ENCODE peak calls at places on chromosomes 4 and X, in ten cellular contexts. One of them, this sample, is unnamed.

GRCh38 chrX:108139303-108139702 is 47.7 kb downstream of the ATG4A start:
- DNase-seq in stimulated activated CD8-positive, alpha-beta memory T cell treated with anti-CD3 and anti-CD28 coated beads, Interleukin-15, amount 100 ng/mL, for 24 hours: no peak
- DNase-seq in substantia nigra: no peak
- DNase-seq in NCI-H2029: no peak
- DNase-seq in suprapubic skin: no peak
- DNase-seq in GDM1: no peak
- DNase-seq in left kidney: no peak
- DNase-seq in Calu3: peak; percentile 3
- DNase-seq in AML-193: no peak
- DNase-seq in activated T-cell treated with anti-CD3 and anti-CD28 coated beads for 1 hour: no peak
- DNase-seq in this sample: no peak

GRCh38 chr4:112523008-112523440 is 7.0 kb upstream of the NEUROG2 start:
- DNase-seq in NCI-H2029: no peak
- DNase-seq in Calu3: peak; percentile 9
- DNase-seq in suprapubic skin: no peak
- DNase-seq in left kidney: peak; percentile 61
- DNase-seq in AML-193: no peak
- DNase-seq in stimulated activated CD8-positive, alpha-beta memory T cell treated with anti-CD3 and anti-CD28 coated beads, Interleukin-15, amount 100 ng/mL, for 24 hours: no peak
- DNase-seq in activated T-cell treated with anti-CD3 and anti-CD28 coated beads for 1 hour: no peak
- DNase-seq in substantia nigra: no peak
- DNase-seq in GDM1: no peak
- DNase-seq in this sample: peak; percentile 73

GRCh38 chrX:1472975-1473374 is 20.3 kb upstream of the ASMTL start:
- DNase-seq in stimulated activated CD8-positive, alpha-beta memory T cell treated with anti-CD3 and anti-CD28 coated beads, Interleukin-15, amount 100 ng/mL, for 24 hours: no peak
- DNase-seq in suprapubic skin: peak; percentile 29
- DNase-seq in substantia nigra: no peak
- DNase-seq in NCI-H2029: no peak
- DNase-seq in Calu3: no peak
- DNase-seq in activated T-cell treated with anti-CD3 and anti-CD28 coated beads for 1 hour: no peak
- DNase-seq in left kidney: no peak
- DNase-seq in AML-193: no peak
- DNase-seq in GDM1: no peak
- DNase-seq in this sample: no peak

GRCh38 chr4:147837435-147837834 is 105.5 kb downstream of the ARHGAP10 start:
- DNase-seq in Calu3: no peak
- DNase-seq in NCI-H2029: no peak
- DNase-seq in AML-193: no peak
- DNase-seq in stimulated activated CD8-positive, alpha-beta memory T cell treated with anti-CD3 and anti-CD28 coated beads, Interleukin-15, amount 100 ng/mL, for 24 hours: no peak
- DNase-seq in left kidney: no peak
- DNase-seq in activated T-cell treated with anti-CD3 and anti-CD28 coated beads for 1 hour: no peak
- DNase-seq in suprapubic skin: no peak
- DNase-seq in GDM1: no peak
- DNase-seq in substantia nigra: no peak
- DNase-seq in this sample: no peak

GRCh38 chr4:83128235-83128929 is 13.9 kb upstream of the PLAC8 start:
- DNase-seq in left kidney: no peak
- DNase-seq in activated T-cell treated with anti-CD3 and anti-CD28 coated beads for 1 hour: no peak
- DNase-seq in GDM1: no peak
- DNase-seq in suprapubic skin: no peak
- DNase-seq in stimulated activated CD8-positive, alpha-beta memory T cell treated with anti-CD3 and anti-CD28 coated beads, Interleukin-15, amount 100 ng/mL, for 24 hours: no peak
- DNase-seq in NCI-H2029: no peak
- DNase-seq in AML-193: peak; percentile 95
- DNase-seq in substantia nigra: no peak
- DNase-seq in Calu3: no peak
- DNase-seq in this sample: no peak

GRCh38 chrX:71315917-71316316 is 14.4 kb downstream of the ITGB1BP2 start:
- DNase-seq in GDM1: no peak
- DNase-seq in stimulated activated CD8-positive, alpha-beta memory T cell treated with anti-CD3 and anti-CD28 coated beads, Interleukin-15, amount 100 ng/mL, for 24 hours: no peak
- DNase-seq in left kidney: no peak
- DNase-seq in NCI-H2029: no peak
- DNase-seq in suprapubic skin: no peak
- DNase-seq in activated T-cell treated with anti-CD3 and anti-CD28 coated beads for 1 hour: no peak
- DNase-seq in Calu3: no peak
- DNase-seq in AML-193: no peak
- DNase-seq in substantia nigra: no peak
- DNase-seq in this sample: no peak

GRCh38 chr4:25951390-25951952 is 37.5 kb downstream of the SMIM20 start:
- DNase-seq in substantia nigra: no peak
- DNase-seq in NCI-H2029: no peak
- DNase-seq in left kidney: peak; percentile 58
- DNase-seq in activated T-cell treated with anti-CD3 and anti-CD28 coated beads for 1 hour: no peak
- DNase-seq in suprapubic skin: no peak
- DNase-seq in AML-193: no peak
- DNase-seq in stimulated activated CD8-positive, alpha-beta memory T cell treated with anti-CD3 and anti-CD28 coated beads, Interleukin-15, amount 100 ng/mL, for 24 hours: no peak
- DNase-seq in GDM1: no peak
- DNase-seq in Calu3: no peak
- DNase-seq in this sample: no peak

GRCh38 chr4:57103051-57103450 is 7.1 kb downstream of the IGFBP7 start:
- DNase-seq in AML-193: no peak
- DNase-seq in substantia nigra: no peak
- DNase-seq in NCI-H2029: no peak
- DNase-seq in GDM1: no peak
- DNase-seq in Calu3: no peak
- DNase-seq in left kidney: peak; percentile 37
- DNase-seq in stimulated activated CD8-positive, alpha-beta memory T cell treated with anti-CD3 and anti-CD28 coated beads, Interleukin-15, amount 100 ng/mL, for 24 hours: no peak
- DNase-seq in suprapubic skin: no peak
- DNase-seq in activated T-cell treated with anti-CD3 and anti-CD28 coated beads for 1 hour: no peak
- DNase-seq in this sample: no peak

GRCh38 chr4:19348746-19349145 is 903.0 kb upstream of the SLIT2 start:
- DNase-seq in substantia nigra: no peak
- DNase-seq in activated T-cell treated with anti-CD3 and anti-CD28 coated beads for 1 hour: no peak
- DNase-seq in suprapubic skin: no peak
- DNase-seq in left kidney: no peak
- DNase-seq in stimulated activated CD8-positive, alpha-beta memory T cell treated with anti-CD3 and anti-CD28 coated beads, Interleukin-15, amount 100 ng/mL, for 24 hours: no peak
- DNase-seq in Calu3: no peak
- DNase-seq in NCI-H2029: no peak
- DNase-seq in AML-193: no peak
- DNase-seq in GDM1: no peak
- DNase-seq in this sample: no peak

GRCh38 chr4:1249731-1250526 is 999 bp upstream of the CTBP1 start:
- DNase-seq in NCI-H2029: no peak
- DNase-seq in AML-193: peak; percentile 9
- DNase-seq in suprapubic skin: peak; percentile 78
- DNase-seq in left kidney: no peak
- DNase-seq in GDM1: no peak
- DNase-seq in substantia nigra: no peak
- DNase-seq in stimulated activated CD8-positive, alpha-beta memory T cell treated with anti-CD3 and anti-CD28 coated beads, Interleukin-15, amount 100 ng/mL, for 24 hours: peak; percentile 29
- DNase-seq in activated T-cell treated with anti-CD3 and anti-CD28 coated beads for 1 hour: peak; percentile 28
- DNase-seq in Calu3: no peak
- DNase-seq in this sample: peak; percentile 78

GRCh38 chr4:72312032-72312650 is 256.9 kb downstream of the ADAMTS3 start:
- DNase-seq in GDM1: no peak
- DNase-seq in activated T-cell treated with anti-CD3 and anti-CD28 coated beads for 1 hour: no peak
- DNase-seq in left kidney: no peak
- DNase-seq in substantia nigra: peak; percentile 54
- DNase-seq in stimulated activated CD8-positive, alpha-beta memory T cell treated with anti-CD3 and anti-CD28 coated beads, Interleukin-15, amount 100 ng/mL, for 24 hours: no peak
- DNase-seq in suprapubic skin: peak; percentile 78
- DNase-seq in Calu3: peak; percentile 41
- DNase-seq in AML-193: no peak
- DNase-seq in NCI-H2029: no peak
- DNase-seq in this sample: no peak

GRCh38 chr4:123120473-123120872 is 198.1 kb upstream of the NUDT6 start:
- DNase-seq in Calu3: no peak
- DNase-seq in GDM1: no peak
- DNase-seq in activated T-cell treated with anti-CD3 and anti-CD28 coated beads for 1 hour: no peak
- DNase-seq in stimulated activated CD8-positive, alpha-beta memory T cell treated with anti-CD3 and anti-CD28 coated beads, Interleukin-15, amount 100 ng/mL, for 24 hours: no peak
- DNase-seq in NCI-H2029: no peak
- DNase-seq in left kidney: no peak
- DNase-seq in substantia nigra: no peak
- DNase-seq in AML-193: no peak
- DNase-seq in suprapubic skin: no peak
- DNase-seq in this sample: no peak

GRCh38 chr4:39324446-39324845 is 41.7 kb downstream of the RFC1 start:
- DNase-seq in left kidney: no peak
- DNase-seq in suprapubic skin: no peak
- DNase-seq in NCI-H2029: no peak
- DNase-seq in Calu3: no peak
- DNase-seq in substantia nigra: no peak
- DNase-seq in stimulated activated CD8-positive, alpha-beta memory T cell treated with anti-CD3 and anti-CD28 coated beads, Interleukin-15, amount 100 ng/mL, for 24 hours: no peak
- DNase-seq in GDM1: no peak
- DNase-seq in activated T-cell treated with anti-CD3 and anti-CD28 coated beads for 1 hour: no peak
- DNase-seq in AML-193: no peak
- DNase-seq in this sample: no peak

GRCh38 chrX:110569506-110569905 is 210.9 kb downstream of the RTL9 start:
- DNase-seq in GDM1: no peak
- DNase-seq in Calu3: no peak
- DNase-seq in AML-193: no peak
- DNase-seq in left kidney: no peak
- DNase-seq in substantia nigra: no peak
- DNase-seq in activated T-cell treated with anti-CD3 and anti-CD28 coated beads for 1 hour: no peak
- DNase-seq in suprapubic skin: no peak
- DNase-seq in stimulated activated CD8-positive, alpha-beta memory T cell treated with anti-CD3 and anti-CD28 coated beads, Interleukin-15, amount 100 ng/mL, for 24 hours: no peak
- DNase-seq in NCI-H2029: no peak
- DNase-seq in this sample: no peak

GRCh38 chr4:140691369-140691768 is 64.8 kb downstream of the TBC1D9 start:
- DNase-seq in GDM1: no peak
- DNase-seq in NCI-H2029: peak; percentile 61
- DNase-seq in left kidney: no peak
- DNase-seq in activated T-cell treated with anti-CD3 and anti-CD28 coated beads for 1 hour: no peak
- DNase-seq in Calu3: no peak
- DNase-seq in AML-193: no peak
- DNase-seq in stimulated activated CD8-positive, alpha-beta memory T cell treated with anti-CD3 and anti-CD28 coated beads, Interleukin-15, amount 100 ng/mL, for 24 hours: no peak
- DNase-seq in suprapubic skin: no peak
- DNase-seq in substantia nigra: no peak
- DNase-seq in this sample: no peak

GRCh38 chrX:95628796-95629195 is 1055.8 kb upstream of the DIAPH2 start:
- DNase-seq in GDM1: no peak
- DNase-seq in left kidney: no peak
- DNase-seq in stimulated activated CD8-positive, alpha-beta memory T cell treated with anti-CD3 and anti-CD28 coated beads, Interleukin-15, amount 100 ng/mL, for 24 hours: no peak
- DNase-seq in activated T-cell treated with anti-CD3 and anti-CD28 coated beads for 1 hour: no peak
- DNase-seq in substantia nigra: no peak
- DNase-seq in AML-193: no peak
- DNase-seq in NCI-H2029: no peak
- DNase-seq in suprapubic skin: no peak
- DNase-seq in Calu3: no peak
- DNase-seq in this sample: no peak

GRCh38 chrX:136754641-136755040 is 26.1 kb downstream of the ARHGEF6 start:
- DNase-seq in NCI-H2029: peak; percentile 7
- DNase-seq in left kidney: peak; percentile 1
- DNase-seq in AML-193: peak; percentile 32
- DNase-seq in stimulated activated CD8-positive, alpha-beta memory T cell treated with anti-CD3 and anti-CD28 coated beads, Interleukin-15, amount 100 ng/mL, for 24 hours: no peak
- DNase-seq in Calu3: no peak
- DNase-seq in suprapubic skin: no peak
- DNase-seq in activated T-cell treated with anti-CD3 and anti-CD28 coated beads for 1 hour: no peak
- DNase-seq in substantia nigra: peak; percentile 10
- DNase-seq in GDM1: peak; percentile 64
- DNase-seq in this sample: no peak

GRCh38 chr4:2794707-2795557 is 2.0 kb downstream of the SH3BP2 start:
- DNase-seq in stimulated activated CD8-positive, alpha-beta memory T cell treated with anti-CD3 and anti-CD28 coated beads, Interleukin-15, amount 100 ng/mL, for 24 hours: no peak
- DNase-seq in activated T-cell treated with anti-CD3 and anti-CD28 coated beads for 1 hour: no peak
- DNase-seq in AML-193: peak; percentile 44
- DNase-seq in suprapubic skin: peak; percentile 83
- DNase-seq in substantia nigra: no peak
- DNase-seq in NCI-H2029: no peak
- DNase-seq in Calu3: no peak
- DNase-seq in GDM1: no peak
- DNase-seq in left kidney: no peak
- DNase-seq in this sample: no peak

GRCh38 chr4:113684534-113685091 is 76.9 kb downstream of the CAMK2D start:
- DNase-seq in AML-193: no peak
- DNase-seq in activated T-cell treated with anti-CD3 and anti-CD28 coated beads for 1 hour: no peak
- DNase-seq in GDM1: no peak
- DNase-seq in NCI-H2029: no peak
- DNase-seq in suprapubic skin: no peak
- DNase-seq in Calu3: no peak
- DNase-seq in stimulated activated CD8-positive, alpha-beta memory T cell treated with anti-CD3 and anti-CD28 coated beads, Interleukin-15, amount 100 ng/mL, for 24 hours: no peak
- DNase-seq in left kidney: peak; percentile 37
- DNase-seq in substantia nigra: peak; percentile 44
- DNase-seq in this sample: peak; percentile 3

GRCh38 chr4:113256946-113257345 is 207.5 kb downstream of the ANK2 start:
- DNase-seq in activated T-cell treated with anti-CD3 and anti-CD28 coated beads for 1 hour: no peak
- DNase-seq in substantia nigra: no peak
- DNase-seq in left kidney: no peak
- DNase-seq in stimulated activated CD8-positive, alpha-beta memory T cell treated with anti-CD3 and anti-CD28 coated beads, Interleukin-15, amount 100 ng/mL, for 24 hours: no peak
- DNase-seq in NCI-H2029: no peak
- DNase-seq in AML-193: no peak
- DNase-seq in Calu3: no peak
- DNase-seq in GDM1: no peak
- DNase-seq in suprapubic skin: no peak
- DNase-seq in this sample: no peak

GRCh38 chrX:28586291-28586690 is 955 bp upstream of the IL1RAPL1 start:
- DNase-seq in substantia nigra: peak; percentile 9
- DNase-seq in GDM1: no peak
- DNase-seq in Calu3: no peak
- DNase-seq in NCI-H2029: no peak
- DNase-seq in AML-193: no peak
- DNase-seq in suprapubic skin: no peak
- DNase-seq in left kidney: peak; percentile 66
- DNase-seq in activated T-cell treated with anti-CD3 and anti-CD28 coated beads for 1 hour: no peak
- DNase-seq in stimulated activated CD8-positive, alpha-beta memory T cell treated with anti-CD3 and anti-CD28 coated beads, Interleukin-15, amount 100 ng/mL, for 24 hours: no peak
- DNase-seq in this sample: no peak

GRCh38 chrX:27751976-27752375 is 55.8 kb upstream of the MAGEB10 start:
- DNase-seq in activated T-cell treated with anti-CD3 and anti-CD28 coated beads for 1 hour: no peak
- DNase-seq in left kidney: no peak
- DNase-seq in stimulated activated CD8-positive, alpha-beta memory T cell treated with anti-CD3 and anti-CD28 coated beads, Interleukin-15, amount 100 ng/mL, for 24 hours: no peak
- DNase-seq in Calu3: no peak
- DNase-seq in GDM1: no peak
- DNase-seq in NCI-H2029: no peak
- DNase-seq in AML-193: no peak
- DNase-seq in substantia nigra: no peak
- DNase-seq in suprapubic skin: no peak
- DNase-seq in this sample: no peak

GRCh38 chr4:68896749-68897148 is 54.9 kb downstream of the UGT2A3 start:
- DNase-seq in NCI-H2029: no peak
- DNase-seq in AML-193: no peak
- DNase-seq in Calu3: no peak
- DNase-seq in GDM1: no peak
- DNase-seq in suprapubic skin: no peak
- DNase-seq in activated T-cell treated with anti-CD3 and anti-CD28 coated beads for 1 hour: no peak
- DNase-seq in substantia nigra: no peak
- DNase-seq in stimulated activated CD8-positive, alpha-beta memory T cell treated with anti-CD3 and anti-CD28 coated beads, Interleukin-15, amount 100 ng/mL, for 24 hours: no peak
- DNase-seq in left kidney: no peak
- DNase-seq in this sample: no peak

GRCh38 chrX:39527045-39527444 is 570.7 kb downstream of the BCOR start:
- DNase-seq in activated T-cell treated with anti-CD3 and anti-CD28 coated beads for 1 hour: no peak
- DNase-seq in stimulated activated CD8-positive, alpha-beta memory T cell treated with anti-CD3 and anti-CD28 coated beads, Interleukin-15, amount 100 ng/mL, for 24 hours: no peak
- DNase-seq in GDM1: no peak
- DNase-seq in NCI-H2029: no peak
- DNase-seq in left kidney: no peak
- DNase-seq in suprapubic skin: no peak
- DNase-seq in Calu3: no peak
- DNase-seq in substantia nigra: no peak
- DNase-seq in AML-193: no peak
- DNase-seq in this sample: no peak